ENCODE peak calls at places on chromosomes 4 and X, in eight cellular contexts. T is IMR-90, Y is foreskin fibroblast, G is AG09309, D is NB4, J is upper lobe of right lung, O is cardiac muscle cell, U is Peyer's patch. F is an unnamed sample.

GRCh38 chrX:42678133-42678532 is 99.8 kb downstream of the PPP1R2C start:
- DNase-seq in O (no peak), G (no peak), T (no peak), Y (peak), U (no peak), J (no peak), D (no peak), F (no peak)

GRCh38 chrX:13699183-13699826 is 10.4 kb downstream of the RAB9A start:
- DNase-seq in Y (peak), T (peak), J (no peak), U (peak), D (no peak), G (no peak), O (no peak), F (peak)

GRCh38 chrX:1554469-1555210 is 17.7 kb upstream of the P2RY8 start:
- DNase-seq in T (no peak), U (peak), G (no peak), O (no peak), Y (no peak), J (peak), D (peak), F (peak)

GRCh38 chr4:186144596-186145569 is 40.4 kb downstream of the FAM149A start:
- DNase-seq in G (no peak), O (peak), J (peak), D (no peak), T (peak), Y (peak), U (peak), F (peak)

GRCh38 chrX:7889138-7889537 is 38.1 kb downstream of the PNPLA4 start:
- DNase-seq in U (no peak), G (no peak), T (no peak), J (no peak), D (no peak), Y (no peak), O (no peak), F (no peak)

GRCh38 chr4:87622303-87622702 is 14.0 kb downstream of the DSPP start:
- DNase-seq in G (no peak), O (no peak), U (no peak), T (no peak), J (no peak), D (no peak), Y (no peak), F (no peak)

GRCh38 chr4:113674733-113675132 is 86.8 kb downstream of the CAMK2D start:
- DNase-seq in U (no peak), Y (no peak), O (no peak), G (no peak), T (no peak), J (no peak), D (no peak), F (no peak)

GRCh38 chrX:116499780-116500179 is 37.0 kb upstream of the CT83 start:
- DNase-seq in G (no peak), D (peak), J (no peak), T (no peak), U (no peak), O (no peak), Y (peak), F (no peak)

GRCh38 chr4:173025131-173025530 is 143.5 kb upstream of the GALNT7 start:
- DNase-seq in J (no peak), G (peak), D (peak), T (peak), Y (peak), O (peak), U (peak), F (peak)

GRCh38 chr4:84481879-84482245 is 17.2 kb downstream of the NKX6-1 start:
- DNase-seq in T (no peak), O (no peak), G (no peak), D (no peak), U (no peak), J (no peak), Y (no peak), F (no peak)

GRCh38 chr4:84480082-84480481 is 19.0 kb downstream of the NKX6-1 start:
- DNase-seq in Y (no peak), D (peak), U (no peak), G (no peak), O (no peak), J (no peak), T (no peak), F (no peak)

GRCh38 chr4:84481077-84481878 is 17.8 kb downstream of the NKX6-1 start:
- DNase-seq in G (no peak), D (no peak), O (no peak), Y (no peak), J (no peak), T (no peak), U (no peak), F (no peak)

GRCh38 chr4:84477738-84478137 is 21.4 kb downstream of the NKX6-1 start:
- DNase-seq in Y (no peak), G (no peak), U (no peak), O (no peak), T (no peak), J (no peak), D (no peak), F (no peak)

DNA sequence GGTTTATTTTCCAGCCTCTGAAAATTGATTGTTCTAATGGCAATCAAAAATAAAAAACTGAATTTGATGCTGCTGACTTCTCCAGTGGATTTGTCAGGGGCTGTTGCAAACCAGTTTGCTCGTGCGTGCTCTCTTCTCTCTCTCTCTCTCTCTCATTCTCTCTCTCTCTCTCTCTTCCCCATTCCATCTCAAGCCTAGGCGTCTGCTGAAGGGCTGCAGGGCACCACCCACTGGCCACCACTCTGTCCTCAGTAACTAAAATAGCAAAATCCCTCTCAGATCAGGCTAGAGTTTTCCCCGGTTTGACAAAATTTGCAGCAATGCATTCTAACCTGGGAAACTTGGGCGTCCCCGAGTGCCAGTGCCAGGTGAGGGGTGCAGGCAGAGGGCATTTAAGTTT is 19.4 kb downstream of the NKX6-1 start:
- DNase-seq in Y (no peak), U (no peak), D (peak), J (no peak), G (no peak), T (no peak), O (peak), F (no peak)
- TF ChIP-seq CTCF in Y (no peak), U (no peak), D (no peak), J (no peak), G (no peak), T (no peak), O (no peak), F (no peak)

GRCh38 chr4:127631420-127631819 is 1.3 kb upstream of the INTU start:
- DNase-seq in Y (peak), O (no peak), D (no peak), G (no peak), T (peak), U (no peak), J (no peak), F (no peak)

GRCh38 chr4:127630152-127630551 is 2.6 kb upstream of the INTU start:
- DNase-seq in T (no peak), O (no peak), G (no peak), J (no peak), D (no peak), Y (no peak), U (no peak), F (no peak)

GRCh38 chr4:127634181-127634580 is 1.4 kb downstream of the INTU start:
- DNase-seq in T (peak), J (no peak), D (no peak), Y (peak), O (no peak), U (no peak), G (peak), F (no peak)

GRCh38 chr4:127632420-127633403 is at the start of gene INTU:
- DNase-seq in U (peak), T (peak), J (peak), D (peak), Y (peak), O (peak), G (peak), F (no peak)
- H3K4me3 ChIP-seq in U (peak), T (peak), J (peak), D (peak), Y (peak), O (peak), G (peak), F (no peak)

GRCh38 chrX:140766024-140766611 is 56.6 kb downstream of the LINC00632 start:
- DNase-seq in T (peak), D (peak), U (peak), Y (peak), O (peak), G (no peak), J (peak), F (peak)
- TF ChIP-seq CTCF in T (peak), D (peak), U (peak), Y (peak), O (peak), G (peak), J (peak), F (peak)

GRCh38 chrX:152898442-152898841 is 575 bp downstream of the ZNF185 start:
- DNase-seq in G (no peak), O (no peak), U (no peak), J (no peak), Y (no peak), D (no peak), T (no peak), F (no peak)
- H3K4me3 ChIP-seq in G (no peak), O (peak), U (peak), J (peak), Y (no peak), D (no peak), T (no peak), F (no peak)

GRCh38 chr4:4595252-4595651 is 53.4 kb upstream of the STX18 start:
- DNase-seq in J (no peak), Y (no peak), T (no peak), U (no peak), O (no peak), G (no peak), D (peak), F (no peak)
- TF ChIP-seq CTCF in J (no peak), Y (no peak), T (no peak), U (no peak), O (peak), G (peak), D (peak), F (no peak)

GRCh38 chrX:49192722-49193328 is 6.7 kb upstream of the PRICKLE3 start:
- DNase-seq in U (no peak), T (peak), O (no peak), J (no peak), D (peak), Y (peak), G (no peak), F (peak)

GRCh38 chrX:49191033-49191871 is 5.1 kb upstream of the PRICKLE3 start:
- DNase-seq in O (peak), Y (peak), U (peak), G (peak), D (peak), J (peak), T (peak), F (peak)

GRCh38 chrX:49193542-49193964 is 6.4 kb downstream of the SYP start:
- DNase-seq in D (no peak), T (no peak), U (no peak), G (no peak), J (no peak), O (no peak), Y (no peak), F (no peak)

GRCh38 chrX:49188468-49189076 is 2.4 kb upstream of the PRICKLE3 start:
- DNase-seq in G (no peak), O (no peak), T (no peak), U (no peak), J (no peak), Y (no peak), D (no peak), F (no peak)

DNA sequence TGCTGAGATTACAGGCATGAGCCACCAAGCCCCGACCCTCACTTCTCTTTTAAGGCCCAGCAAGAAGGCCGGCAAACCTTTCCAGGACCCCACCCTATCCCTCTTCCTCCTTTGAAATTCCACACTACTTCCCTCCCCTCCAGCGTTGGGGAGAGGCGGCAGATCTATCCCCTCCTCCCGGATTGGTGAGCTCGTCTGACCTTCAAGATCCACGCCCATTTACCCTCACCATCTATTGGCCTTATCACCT is 4.5 kb upstream of the PRICKLE3 start:
- DNase-seq in G (no peak), D (no peak), Y (no peak), T (no peak), O (no peak), U (no peak), J (no peak), F (no peak)
- H3K4me3 ChIP-seq in G (peak), D (peak), Y (peak), T (peak), O (peak), U (peak), J (peak), F (peak)

DNA sequence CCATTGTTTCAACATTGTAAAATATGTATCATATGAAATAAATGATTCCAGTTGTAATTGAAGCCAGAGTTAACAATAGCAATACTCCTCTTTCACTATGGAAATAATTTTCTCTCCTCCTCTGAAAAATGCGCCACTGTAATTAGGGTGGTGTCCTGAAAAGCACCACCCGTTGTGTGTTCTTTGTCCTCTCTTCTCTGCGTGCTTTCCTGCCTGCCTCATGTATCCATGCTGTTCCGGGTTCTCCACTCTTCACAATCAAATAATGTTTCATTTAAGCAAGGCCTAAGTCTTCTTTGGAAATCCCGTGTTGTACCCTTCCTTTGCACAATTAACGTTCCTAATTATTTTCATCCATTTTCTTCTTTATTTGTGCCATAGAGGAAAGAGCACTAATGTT is 293.3 kb downstream of the ADGRL3 start:
- DNase-seq in O (no peak), G (no peak), T (no peak), U (no peak), Y (no peak), D (no peak), J (no peak), F (no peak)
- TF ChIP-seq CTCF in O (no peak), G (no peak), T (no peak), U (no peak), Y (no peak), D (no peak), J (no peak), F (no peak)

GRCh38 chr4:41750624-41751324 is 2.2 kb upstream of the PHOX2B start:
- DNase-seq in Y (no peak), G (no peak), J (no peak), O (no peak), T (no peak), U (no peak), D (no peak), F (no peak)
- H3K4me3 ChIP-seq in Y (no peak), G (no peak), J (no peak), O (no peak), T (no peak), U (no peak), D (no peak), F (no peak)

DNA sequence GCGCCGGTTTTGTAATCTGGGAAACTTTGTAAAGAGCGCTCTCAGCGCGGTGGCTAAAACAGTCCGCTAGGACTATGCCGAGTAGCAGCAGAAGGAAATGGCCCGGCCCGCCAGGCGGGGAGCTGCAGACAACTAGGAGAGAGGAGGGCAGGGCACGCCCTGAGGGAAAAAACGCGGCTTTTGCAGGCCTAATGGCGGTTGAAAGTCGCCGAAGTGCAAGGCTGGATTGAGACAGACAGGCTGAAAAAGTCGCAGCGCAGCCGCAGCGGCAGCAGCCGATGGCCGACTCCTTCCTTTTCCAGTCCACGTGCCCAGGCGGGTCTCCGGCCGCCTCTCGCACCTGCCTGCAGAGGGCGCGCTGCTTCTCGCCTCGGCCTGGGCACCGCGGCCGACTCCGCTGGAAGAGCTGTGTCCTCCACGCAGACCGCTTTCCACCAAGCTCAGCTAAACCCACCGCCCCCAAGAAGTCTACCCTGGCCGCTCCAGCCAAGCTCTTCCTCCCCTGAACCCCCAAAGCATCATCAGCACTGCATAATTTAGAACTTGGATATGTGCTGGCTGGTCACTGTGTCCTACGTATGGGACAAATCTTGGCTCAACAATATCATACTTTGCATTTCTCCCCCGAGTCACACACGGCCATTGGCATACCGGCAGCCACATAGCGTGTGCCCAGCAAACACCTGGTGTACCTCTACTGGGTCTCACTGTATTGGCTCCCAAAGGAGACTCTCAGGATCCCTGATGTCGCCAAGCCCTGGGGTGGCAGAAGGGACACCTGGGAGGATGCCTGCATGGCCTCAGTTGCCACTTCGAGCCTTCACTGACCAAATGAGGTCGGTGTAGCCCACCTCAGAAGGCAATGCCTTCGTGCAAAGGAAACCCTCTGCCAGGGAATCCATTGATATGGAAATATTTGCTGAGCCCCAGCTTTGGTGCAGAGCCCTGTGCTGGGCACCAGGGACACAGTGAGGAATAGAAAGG is 14.5 kb downstream of the SLC25A5 start:
- DNase-seq in G (no peak), U (peak), Y (peak), D (peak), O (peak), J (peak), T (peak), F (peak)
- TF ChIP-seq CTCF in G (peak), U (peak), Y (peak), D (peak), O (peak), J (peak), T (peak), F (peak)

GRCh38 chrX:275967-276587 is 5.1 kb upstream of the PLCXD1 start:
- DNase-seq in U (peak), T (peak), D (peak), G (no peak), O (peak), Y (peak), J (peak), F (no peak)

GRCh38 chrX:270848-271367 is 10.3 kb upstream of the PLCXD1 start:
- DNase-seq in G (no peak), T (no peak), J (peak), Y (no peak), U (peak), D (no peak), O (no peak), F (no peak)

GRCh38 chrX:276588-277171 is 4.5 kb upstream of the PLCXD1 start:
- DNase-seq in G (no peak), U (peak), D (peak), T (peak), J (peak), Y (peak), O (no peak), F (no peak)

GRCh38 chrX:275476-275966 is 5.7 kb upstream of the PLCXD1 start:
- DNase-seq in Y (no peak), D (no peak), U (no peak), T (no peak), J (peak), O (no peak), G (no peak), F (no peak)

GRCh38 chrX:274904-275475 is 6.2 kb upstream of the PLCXD1 start:
- DNase-seq in O (no peak), G (no peak), J (peak), D (peak), T (no peak), U (peak), Y (peak), F (no peak)
- H3K4me3 ChIP-seq in O (no peak), G (no peak), J (peak), D (peak), T (no peak), U (peak), Y (no peak), F (no peak)

F was measured in GM12865.